ENCODE peak calls at places on chromosomes 4 and X, in eight cellular contexts. One of them, this sample, is unnamed. For H3K36me3, the result is how much of the 10 kb centered on the place peaks cover.

GRCh38 chr4:24805036-24805435 is 9.7 kb downstream of the SOD3 start:
- DNase-seq in Peyer's patch: no peak
- DNase-seq in body of pancreas: no peak
- DNase-seq in tibial nerve: no peak
- DNase-seq in neuronal stem cell: no peak
- DNase-seq in kidney epithelial cell: no peak
- DNase-seq in Panc1: no peak
- DNase-seq in mucosa of descending colon: no peak
- DNase-seq in this sample: no peak

GRCh38 chr4:152935661-152936445 is at the start of gene FHDC1:
- DNase-seq in Panc1: no peak
- DNase-seq in tibial nerve: no peak
- DNase-seq in body of pancreas: peak
- DNase-seq in Peyer's patch: peak
- DNase-seq in neuronal stem cell: peak
- DNase-seq in kidney epithelial cell: no peak
- DNase-seq in mucosa of descending colon: peak
- DNase-seq in this sample: no peak

GRCh38 chr4:80037864-80038263 is 35.2 kb downstream of the ANTXR2 start:
- DNase-seq in kidney epithelial cell: no peak
- DNase-seq in mucosa of descending colon: no peak
- DNase-seq in body of pancreas: no peak
- DNase-seq in Panc1: no peak
- DNase-seq in Peyer's patch: no peak
- DNase-seq in tibial nerve: no peak
- DNase-seq in neuronal stem cell: no peak
- DNase-seq in this sample: no peak

GRCh38 chr4:8204576-8205227 is 5.6 kb downstream of the SH3TC1 start:
- DNase-seq in mucosa of descending colon: no peak
- DNase-seq in body of pancreas: no peak
- DNase-seq in Peyer's patch: no peak
- DNase-seq in kidney epithelial cell: no peak
- DNase-seq in Panc1: no peak
- DNase-seq in tibial nerve: no peak
- DNase-seq in neuronal stem cell: no peak
- DNase-seq in this sample: no peak

GRCh38 chr4:83208371-83208770 is 76.2 kb downstream of the COQ2 start:
- DNase-seq in neuronal stem cell: no peak
- DNase-seq in mucosa of descending colon: no peak
- DNase-seq in tibial nerve: no peak
- DNase-seq in body of pancreas: no peak
- DNase-seq in Peyer's patch: no peak
- DNase-seq in Panc1: no peak
- DNase-seq in kidney epithelial cell: no peak
- DNase-seq in this sample: no peak

GRCh38 chrX:103248553-103248952 is 6.4 kb downstream of the TCEAL8 start:
- DNase-seq in kidney epithelial cell: no peak
- DNase-seq in tibial nerve: peak
- DNase-seq in neuronal stem cell: no peak
- DNase-seq in Panc1: no peak
- DNase-seq in body of pancreas: no peak
- DNase-seq in mucosa of descending colon: no peak
- DNase-seq in Peyer's patch: no peak
- DNase-seq in this sample: no peak

GRCh38 chr4:116501954-116502353 is 583.4 kb downstream of the TRAM1L1 start:
- DNase-seq in Peyer's patch: no peak
- DNase-seq in tibial nerve: no peak
- DNase-seq in neuronal stem cell: no peak
- DNase-seq in kidney epithelial cell: no peak
- DNase-seq in Panc1: no peak
- DNase-seq in mucosa of descending colon: no peak
- DNase-seq in body of pancreas: no peak
- DNase-seq in this sample: no peak

GRCh38 chr4:82965763-82966162 is 44.9 kb downstream of the LIN54 start:
- DNase-seq in body of pancreas: no peak
- DNase-seq in neuronal stem cell: no peak
- DNase-seq in Panc1: no peak
- DNase-seq in tibial nerve: no peak
- DNase-seq in mucosa of descending colon: no peak
- DNase-seq in Peyer's patch: no peak
- DNase-seq in kidney epithelial cell: no peak
- DNase-seq in this sample: no peak

GRCh38 chrX:9873952-9874351 is 87.7 kb downstream of the SHROOM2 start:
- DNase-seq in neuronal stem cell: no peak
- DNase-seq in Peyer's patch: no peak
- DNase-seq in body of pancreas: peak
- DNase-seq in Panc1: peak
- DNase-seq in tibial nerve: no peak
- DNase-seq in mucosa of descending colon: peak
- DNase-seq in kidney epithelial cell: no peak
- DNase-seq in this sample: no peak

GRCh38 chrX:1305411-1305810 is 31.2 kb upstream of the IL3RA start:
- DNase-seq in tibial nerve: no peak
- DNase-seq in mucosa of descending colon: no peak
- DNase-seq in neuronal stem cell: no peak
- DNase-seq in body of pancreas: no peak
- DNase-seq in Peyer's patch: no peak
- DNase-seq in Panc1: no peak
- DNase-seq in kidney epithelial cell: no peak
- DNase-seq in this sample: no peak

GRCh38 chr4:111400736-111401135 is 744.5 kb upstream of the FAM241A start:
- DNase-seq in kidney epithelial cell: peak
- DNase-seq in tibial nerve: peak
- DNase-seq in neuronal stem cell: no peak
- DNase-seq in body of pancreas: no peak
- DNase-seq in mucosa of descending colon: no peak
- DNase-seq in Peyer's patch: no peak
- DNase-seq in Panc1: no peak
- DNase-seq in this sample: no peak

DNA sequence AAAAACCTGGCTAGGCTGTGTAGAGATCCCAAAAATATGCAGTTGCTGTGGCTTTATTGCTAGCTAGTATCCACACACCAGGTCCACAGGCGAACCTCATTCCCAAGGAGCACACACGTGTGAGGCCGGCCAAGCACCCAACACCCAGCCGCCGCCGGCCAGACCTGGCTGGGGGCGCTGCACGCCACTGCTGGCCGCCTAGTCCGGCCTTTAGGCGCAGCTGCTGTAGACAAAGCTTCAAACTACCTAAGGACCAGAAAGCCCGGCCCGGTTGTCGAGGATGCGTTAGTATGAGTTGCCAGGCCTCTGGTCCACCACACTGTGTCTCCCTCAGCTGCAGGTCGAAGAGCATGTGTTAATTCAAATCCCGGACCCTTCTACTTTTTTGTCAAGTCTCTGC is 3.1 kb downstream of the POU3F4 start:
- DNase-seq in neuronal stem cell: no peak
- DNase-seq in tibial nerve: no peak
- DNase-seq in Peyer's patch: no peak
- DNase-seq in Panc1: no peak
- DNase-seq in body of pancreas: no peak
- DNase-seq in mucosa of descending colon: peak
- DNase-seq in kidney epithelial cell: no peak
- DNase-seq in this sample: no peak
- H3K36me3 ChIP-seq in neuronal stem cell: under half
- H3K36me3 ChIP-seq in tibial nerve: under half
- H3K36me3 ChIP-seq in Peyer's patch: under half
- H3K36me3 ChIP-seq in Panc1: under half
- H3K36me3 ChIP-seq in body of pancreas: under half
- H3K36me3 ChIP-seq in mucosa of descending colon: under half
- H3K36me3 ChIP-seq in kidney epithelial cell: under half
- H3K36me3 ChIP-seq in this sample: under half

GRCh38 chr4:2484993-2485392 is 16.1 kb downstream of the RNF4 start:
- DNase-seq in kidney epithelial cell: no peak
- DNase-seq in tibial nerve: peak
- DNase-seq in neuronal stem cell: no peak
- DNase-seq in body of pancreas: peak
- DNase-seq in Peyer's patch: peak
- DNase-seq in Panc1: no peak
- DNase-seq in mucosa of descending colon: peak
- DNase-seq in this sample: peak
- H3K4me3 ChIP-seq in kidney epithelial cell: no peak
- H3K4me3 ChIP-seq in tibial nerve: no peak
- H3K4me3 ChIP-seq in neuronal stem cell: no peak
- H3K4me3 ChIP-seq in body of pancreas: no peak
- H3K4me3 ChIP-seq in Peyer's patch: peak
- H3K4me3 ChIP-seq in Panc1: no peak
- H3K4me3 ChIP-seq in mucosa of descending colon: no peak
- H3K4me3 ChIP-seq in this sample: peak

GRCh38 chr4:55437823-55438222 is 42.1 kb downstream of the TMEM165 start:
- DNase-seq in Panc1: no peak
- DNase-seq in mucosa of descending colon: no peak
- DNase-seq in neuronal stem cell: no peak
- DNase-seq in Peyer's patch: no peak
- DNase-seq in tibial nerve: no peak
- DNase-seq in body of pancreas: no peak
- DNase-seq in kidney epithelial cell: no peak
- DNase-seq in this sample: no peak
- H3K36me3 ChIP-seq in Panc1: under half
- H3K36me3 ChIP-seq in mucosa of descending colon: under half
- H3K36me3 ChIP-seq in neuronal stem cell: under half
- H3K36me3 ChIP-seq in Peyer's patch: under half
- H3K36me3 ChIP-seq in tibial nerve: under half
- H3K36me3 ChIP-seq in body of pancreas: under half
- H3K36me3 ChIP-seq in kidney epithelial cell: under half
- H3K36me3 ChIP-seq in this sample: under half

GRCh38 chr4:159105063-159105414 is 2.2 kb downstream of the RAPGEF2 start:
- DNase-seq in tibial nerve: no peak
- DNase-seq in body of pancreas: no peak
- DNase-seq in Panc1: no peak
- DNase-seq in Peyer's patch: no peak
- DNase-seq in mucosa of descending colon: no peak
- DNase-seq in kidney epithelial cell: no peak
- DNase-seq in neuronal stem cell: no peak
- DNase-seq in this sample: no peak

GRCh38 chr4:159108124-159108523 is 5.2 kb downstream of the RAPGEF2 start:
- DNase-seq in mucosa of descending colon: no peak
- DNase-seq in Panc1: no peak
- DNase-seq in Peyer's patch: no peak
- DNase-seq in tibial nerve: no peak
- DNase-seq in kidney epithelial cell: no peak
- DNase-seq in body of pancreas: no peak
- DNase-seq in neuronal stem cell: no peak
- DNase-seq in this sample: no peak

GRCh38 chr4:159107203-159107921 is 4.5 kb downstream of the RAPGEF2 start:
- DNase-seq in Panc1: no peak
- DNase-seq in neuronal stem cell: no peak
- DNase-seq in kidney epithelial cell: no peak
- DNase-seq in tibial nerve: no peak
- DNase-seq in body of pancreas: no peak
- DNase-seq in Peyer's patch: no peak
- DNase-seq in mucosa of descending colon: no peak
- DNase-seq in this sample: no peak

GRCh38 chr4:159105761-159106243 is 2.9 kb downstream of the RAPGEF2 start:
- DNase-seq in Peyer's patch: no peak
- DNase-seq in tibial nerve: peak
- DNase-seq in mucosa of descending colon: no peak
- DNase-seq in neuronal stem cell: no peak
- DNase-seq in body of pancreas: peak
- DNase-seq in Panc1: no peak
- DNase-seq in kidney epithelial cell: no peak
- DNase-seq in this sample: no peak

DNA sequence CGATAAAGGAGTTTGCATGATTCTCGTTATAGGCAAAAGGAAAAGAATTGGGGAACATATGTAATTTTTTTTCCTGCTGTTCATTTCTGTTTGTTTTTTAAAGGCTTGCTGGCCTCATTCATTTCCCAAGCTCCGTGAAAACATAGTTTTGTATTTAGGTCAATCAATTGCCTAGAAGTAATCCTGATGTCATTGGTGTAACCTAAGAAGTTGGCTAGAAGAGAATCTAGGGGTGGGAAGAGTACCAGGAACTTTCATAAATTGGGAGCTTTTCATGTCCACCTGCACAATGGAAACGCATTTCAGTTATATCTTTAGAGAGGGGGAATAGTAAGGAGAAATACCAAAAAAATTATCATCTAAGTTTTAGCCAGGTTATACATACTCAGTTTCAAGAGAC is 3.8 kb downstream of the RAPGEF2 start:
- DNase-seq in mucosa of descending colon: no peak
- DNase-seq in neuronal stem cell: no peak
- DNase-seq in Peyer's patch: no peak
- DNase-seq in kidney epithelial cell: no peak
- DNase-seq in body of pancreas: no peak
- DNase-seq in tibial nerve: no peak
- DNase-seq in Panc1: no peak
- DNase-seq in this sample: no peak
- H3K4me3 ChIP-seq in mucosa of descending colon: no peak
- H3K4me3 ChIP-seq in neuronal stem cell: no peak
- H3K4me3 ChIP-seq in Peyer's patch: no peak
- H3K4me3 ChIP-seq in kidney epithelial cell: no peak
- H3K4me3 ChIP-seq in body of pancreas: no peak
- H3K4me3 ChIP-seq in tibial nerve: no peak
- H3K4me3 ChIP-seq in Panc1: no peak
- H3K4me3 ChIP-seq in this sample: no peak

This sample was measured in effector memory CD4-positive, alpha-beta T cell.